ENCODE peak calls at places on chromosomes 13 and 19, in ten cellular contexts. H is tibial nerve, V is SK-N-SH, I is H1, F is stomach, E is K562, W is ovary, A is HepG2, B is A549, Z is transverse colon. J is an unnamed sample. For H3K4me1, the result is how much of the 10 kb centered on the place peaks cover.

GRCh38 chr13:46211116-46211515 is 612 bp upstream of the LRRC63 start:
- DNase-seq in A (no peak), B (peak), Z (no peak), W (no peak), E (peak), H (no peak), V (peak), F (no peak), I (no peak), J (no peak)

GRCh38 chr13:72384879-72385278 is 342.6 kb downstream of the MZT1 start:
- DNase-seq in W (no peak), B (peak), H (peak), F (no peak), Z (no peak), E (no peak), I (no peak), A (peak), V (no peak), J (no peak)

GRCh38 chr13:37701972-37702371 is 103.4 kb upstream of the POSTN start:
- DNase-seq in V (no peak), E (no peak), W (no peak), H (peak), Z (no peak), F (no peak), B (peak), I (no peak), A (no peak), J (no peak)

GRCh38 chr13:74037762-74038161 is 96.4 kb downstream of the KLF12 start:
- DNase-seq in F (no peak), A (no peak), E (no peak), I (no peak), H (no peak), V (no peak), W (no peak), B (no peak), Z (no peak), J (no peak)

GRCh38 chr19:43470288-43470687 is 4.9 kb upstream of the LYPD3 start:
- DNase-seq in W (no peak), F (no peak), E (no peak), Z (no peak), B (no peak), I (no peak), V (peak), A (no peak), H (no peak), J (no peak)

GRCh38 chr13:63337041-63337440 is 1921.4 kb upstream of the PCDH20 start:
- DNase-seq in H (no peak), F (no peak), V (no peak), A (no peak), W (no peak), E (no peak), B (no peak), I (no peak), Z (no peak), J (no peak)

GRCh38 chr13:108595416-108596257 is 33.8 kb upstream of the MYO16 start:
- DNase-seq in V (no peak), I (no peak), B (no peak), Z (no peak), H (no peak), W (no peak), A (no peak), F (no peak), E (peak), J (no peak)

GRCh38 chr13:97408938-97409337 is 25.0 kb upstream of the RAP2A start:
- DNase-seq in W (no peak), I (no peak), F (no peak), H (no peak), B (no peak), A (no peak), Z (no peak), E (no peak), V (no peak), J (no peak)

GRCh38 chr13:79770056-79770455 is 289.1 kb downstream of the NDFIP2 start:
- DNase-seq in B (no peak), W (no peak), E (no peak), V (no peak), H (no peak), F (no peak), I (no peak), A (no peak), Z (no peak), J (no peak)

GRCh38 chr13:79765331-79765730 is 284.4 kb downstream of the NDFIP2 start:
- DNase-seq in E (no peak), F (no peak), Z (no peak), I (no peak), W (no peak), V (no peak), H (no peak), A (no peak), B (no peak), J (no peak)

GRCh38 chr13:79772811-79773210 is 291.9 kb downstream of the NDFIP2 start:
- DNase-seq in E (no peak), F (no peak), B (no peak), V (no peak), Z (no peak), H (no peak), W (no peak), A (no peak), I (no peak), J (no peak)

GRCh38 chr13:79771493-79771892 is 290.5 kb downstream of the NDFIP2 start:
- DNase-seq in Z (no peak), H (no peak), W (no peak), A (no peak), B (no peak), I (no peak), F (no peak), V (no peak), E (no peak), J (no peak)

DNA sequence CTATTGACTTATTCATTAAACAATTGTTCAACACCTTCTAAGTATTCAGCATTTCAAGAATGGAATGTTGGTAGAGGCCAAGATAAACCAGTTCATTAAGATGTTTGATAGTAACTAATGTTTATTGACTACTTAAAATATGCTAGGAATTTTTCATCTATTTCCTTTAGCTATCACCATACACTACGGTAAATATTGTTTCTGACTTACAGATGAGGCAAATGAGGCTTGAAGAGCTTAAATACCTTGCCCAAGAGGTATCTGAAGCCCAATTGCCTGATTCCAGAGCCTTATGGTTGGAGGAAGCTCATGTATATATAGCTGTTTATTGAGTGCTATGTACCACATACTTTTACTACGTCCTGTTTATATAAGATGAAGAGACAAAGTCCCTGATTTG is 286.2 kb downstream of the NDFIP2 start:
- DNase-seq in I (no peak), A (no peak), V (no peak), H (no peak), Z (no peak), E (no peak), B (no peak), F (no peak), W (no peak), J (no peak)
- TF ChIP-seq EP300 in I (no peak), A (no peak), V (no peak), H (no peak), Z (no peak), E (no peak), B (no peak), F (no peak), W (no peak), J (no peak)

GRCh38 chr19:2242811-2243210 is 6.2 kb downstream of the SF3A2 start:
- DNase-seq in I (no peak), B (no peak), Z (no peak), W (no peak), V (no peak), A (no peak), H (no peak), E (no peak), F (no peak), J (no peak)
- H3K4me1 ChIP-seq in I (under half), B (half or more), Z (half or more), W (under half), V (under half), A (half or more), H (half or more), E (under half), F (half or more), J (half or more)

DNA sequence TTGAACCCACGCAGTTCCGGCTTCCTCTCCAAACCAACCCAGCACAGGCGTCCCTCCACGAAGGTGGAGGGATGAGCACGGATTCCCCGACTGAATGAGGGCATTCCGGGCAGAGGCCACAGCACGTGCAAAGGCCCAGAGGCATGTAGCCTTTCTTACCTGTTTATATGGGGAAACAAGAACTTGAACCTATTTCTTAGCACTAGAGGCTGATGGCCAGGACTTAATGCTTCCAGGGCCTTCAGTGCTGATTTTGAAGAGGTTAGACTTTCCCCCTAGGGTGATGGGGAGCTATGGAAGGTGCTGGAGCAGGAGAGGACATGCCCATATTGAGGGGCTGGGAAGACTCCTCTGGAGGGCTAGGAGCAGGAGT is 2.0 kb downstream of the MAST3 start:
- DNase-seq in V (no peak), H (no peak), F (no peak), W (no peak), A (no peak), Z (no peak), E (no peak), B (no peak), I (no peak), J (no peak)
- H3K4me3 ChIP-seq in V (no peak), H (no peak), F (no peak), W (no peak), A (no peak), Z (no peak), E (no peak), B (no peak), I (no peak), J (no peak)

GRCh38 chr19:6235031-6235951 is 44.5 kb downstream of the MLLT1 start:
- DNase-seq in I (no peak), F (no peak), Z (no peak), V (peak), E (no peak), W (no peak), B (no peak), A (no peak), H (no peak), J (no peak)

GRCh38 chr19:6232567-6232966 is 47.2 kb downstream of the MLLT1 start:
- DNase-seq in E (no peak), Z (no peak), H (no peak), I (no peak), A (no peak), V (no peak), F (no peak), B (no peak), W (no peak), J (no peak)

GRCh38 chr19:6234527-6234926 is 45.2 kb downstream of the MLLT1 start:
- DNase-seq in Z (no peak), W (no peak), I (no peak), H (no peak), V (peak), A (no peak), F (no peak), B (no peak), E (no peak), J (no peak)

GRCh38 chr19:6233051-6233826 is 46.5 kb downstream of the MLLT1 start:
- DNase-seq in E (no peak), W (no peak), I (no peak), A (no peak), V (no peak), H (no peak), Z (no peak), F (peak), B (no peak), J (no peak)

DNA sequence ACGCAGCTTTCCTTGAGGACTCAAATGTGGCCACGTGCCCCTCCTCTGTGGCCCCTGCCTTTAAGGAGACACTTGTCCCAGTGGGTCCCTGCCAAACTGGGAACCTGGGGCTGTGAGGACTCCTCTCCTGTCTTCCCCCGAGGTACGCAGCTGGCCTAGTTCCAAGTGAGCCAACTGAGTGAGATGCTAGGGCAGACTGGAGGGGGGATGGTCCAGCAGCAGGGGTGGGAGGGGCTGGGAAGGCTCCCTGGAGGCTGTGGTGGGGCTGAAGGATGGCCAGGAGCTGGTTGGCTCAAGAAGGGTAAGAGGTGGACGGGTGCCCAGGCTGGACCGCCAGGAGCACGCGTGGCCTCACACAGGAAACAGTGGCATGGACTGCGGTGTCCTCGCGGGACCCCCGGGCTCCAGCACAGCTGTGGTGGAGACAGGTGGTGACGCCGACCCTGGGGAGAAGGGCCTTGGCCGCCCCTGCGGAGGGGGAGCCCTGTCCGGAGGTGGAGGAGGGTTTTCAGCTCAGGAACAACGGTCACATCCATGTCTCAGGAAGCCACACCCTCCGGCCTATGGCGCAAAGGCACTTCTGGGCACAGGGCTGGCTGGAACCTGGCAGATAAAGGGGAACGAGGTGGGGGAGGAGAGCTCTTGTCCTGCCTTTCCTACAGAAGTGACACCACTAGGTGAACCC is 45.8 kb downstream of the MLLT1 start:
- DNase-seq in F (peak), I (no peak), B (no peak), A (no peak), W (no peak), Z (no peak), E (peak), H (no peak), V (peak), J (no peak)
- TF ChIP-seq EP300 in F (no peak), I (no peak), B (no peak), A (no peak), W (no peak), Z (no peak), E (no peak), H (no peak), V (no peak), J (no peak)

DNA sequence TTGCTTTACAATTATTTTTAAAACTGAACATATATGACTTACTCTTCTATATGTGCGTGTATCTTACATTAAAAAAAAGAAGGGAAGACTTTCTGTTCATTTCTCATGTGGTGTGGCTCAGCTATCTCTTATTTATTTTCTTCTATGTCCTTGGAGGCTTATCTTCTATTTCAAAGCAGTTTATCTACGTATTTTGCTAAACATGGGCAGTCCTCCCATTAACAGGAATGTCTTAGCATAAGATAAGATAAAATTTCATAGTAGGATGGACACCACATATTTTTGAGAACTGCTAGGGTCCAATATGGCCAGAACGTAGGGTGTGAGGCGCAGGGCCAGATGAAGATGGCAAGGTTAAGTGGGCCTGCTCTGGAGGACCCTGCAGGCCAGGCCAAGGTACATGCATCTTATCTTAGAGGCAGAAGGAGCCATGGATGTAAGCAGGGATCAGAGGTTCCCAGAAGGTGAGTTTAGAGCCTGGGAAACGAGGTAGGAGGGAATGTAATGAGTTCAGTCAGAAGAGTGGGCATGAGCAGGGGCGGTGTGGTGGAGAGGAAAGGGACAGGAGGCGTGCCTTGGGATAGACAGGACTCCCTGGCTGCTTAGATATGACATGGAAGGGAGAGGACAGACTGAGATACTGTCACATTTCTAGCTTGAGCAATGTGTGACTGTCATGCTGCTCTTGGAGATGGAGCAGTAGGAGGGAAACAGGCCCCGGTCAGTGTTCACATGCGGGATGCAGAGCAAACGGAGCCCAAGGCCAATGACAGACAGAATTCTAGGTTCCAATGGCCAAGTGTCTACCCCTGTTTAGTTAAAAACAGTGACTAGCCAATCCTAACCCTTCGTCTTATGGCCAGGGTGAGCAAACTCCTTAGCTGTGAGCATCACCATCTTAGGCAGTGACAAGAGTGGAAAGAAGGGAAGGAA is 68.6 kb upstream of the MEDAG start:
- DNase-seq in W (no peak), H (no peak), I (no peak), A (no peak), V (no peak), F (no peak), B (no peak), E (no peak), Z (no peak), J (no peak)
- H3K4me1 ChIP-seq in W (under half), H (under half), I (under half), A (half or more), V (under half), F (under half), B (under half), E (under half), Z (under half), J (under half)

DNA sequence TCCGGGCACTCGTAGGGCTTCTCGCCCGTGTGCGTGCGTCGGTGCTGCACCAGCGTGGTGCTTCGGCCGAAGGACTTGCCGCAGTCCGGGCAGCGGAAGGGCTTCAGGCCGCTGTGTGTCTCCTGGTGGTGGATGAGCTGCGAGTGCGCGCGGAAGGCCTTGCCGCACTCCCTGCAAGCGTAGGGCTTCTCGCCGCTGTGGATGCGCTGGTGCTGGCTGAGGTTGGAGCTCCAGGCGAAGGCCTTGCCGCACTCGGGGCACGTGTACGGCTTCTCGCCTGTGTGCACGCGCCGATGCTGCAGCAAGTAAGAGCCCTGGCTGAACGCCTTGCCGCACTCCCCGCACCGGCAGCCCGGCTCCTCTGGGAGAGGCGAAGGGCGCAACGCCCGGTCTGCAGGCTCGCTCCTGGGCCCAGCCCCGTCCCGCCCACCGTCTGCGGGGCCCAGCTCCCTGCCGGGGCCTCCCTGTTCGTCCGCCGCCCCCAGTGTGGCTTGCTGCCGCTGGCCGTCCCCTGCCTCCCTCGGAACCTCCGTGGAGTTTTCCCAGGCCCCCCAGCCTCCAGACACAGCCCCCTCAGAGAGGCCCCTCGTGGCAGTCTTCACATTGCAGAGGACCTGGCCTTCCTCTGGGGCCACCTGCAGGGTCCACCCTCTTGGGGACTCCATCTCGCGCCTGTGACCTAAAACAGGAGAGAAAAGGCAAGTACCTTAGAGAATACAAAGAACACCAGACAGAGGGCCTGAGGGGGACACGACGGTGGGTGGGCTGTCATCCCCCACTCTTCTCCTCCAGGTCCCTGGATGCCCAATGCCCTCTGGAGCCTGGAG is 3.9 kb upstream of the A1BG start:
- DNase-seq in Z (no peak), H (no peak), I (no peak), B (no peak), F (no peak), A (no peak), V (no peak), E (no peak), W (peak), J (no peak)
- H3K4me3 ChIP-seq in Z (no peak), H (no peak), I (no peak), B (no peak), F (peak), A (no peak), V (no peak), E (no peak), W (peak), J (peak)

GRCh38 chr13:40170091-40170490 is 496.4 kb downstream of the FOXO1 start:
- DNase-seq in W (no peak), F (no peak), B (no peak), Z (no peak), I (no peak), H (no peak), E (no peak), V (no peak), A (no peak), J (no peak)

GRCh38 chr13:40172878-40173277 is 493.6 kb downstream of the FOXO1 start:
- DNase-seq in H (no peak), E (no peak), A (no peak), F (no peak), V (peak), Z (no peak), I (no peak), W (no peak), B (no peak), J (no peak)

GRCh38 chr13:40171566-40171965 is 494.9 kb downstream of the FOXO1 start:
- DNase-seq in E (no peak), A (no peak), I (no peak), Z (no peak), F (no peak), B (no peak), W (no peak), H (no peak), V (no peak), J (no peak)

GRCh38 chr13:40170982-40171381 is 495.5 kb downstream of the FOXO1 start:
- DNase-seq in Z (no peak), H (no peak), F (no peak), I (no peak), B (no peak), A (no peak), E (no peak), W (no peak), V (no peak), J (no peak)

GRCh38 chr13:40172149-40172591 is 494.3 kb downstream of the FOXO1 start:
- DNase-seq in Z (no peak), W (no peak), F (no peak), B (no peak), A (no peak), V (no peak), E (no peak), H (no peak), I (peak), J (no peak)
- TF ChIP-seq EP300 in Z (no peak), W (no peak), F (no peak), B (no peak), A (no peak), V (no peak), E (no peak), H (no peak), I (peak), J (no peak)

DNA sequence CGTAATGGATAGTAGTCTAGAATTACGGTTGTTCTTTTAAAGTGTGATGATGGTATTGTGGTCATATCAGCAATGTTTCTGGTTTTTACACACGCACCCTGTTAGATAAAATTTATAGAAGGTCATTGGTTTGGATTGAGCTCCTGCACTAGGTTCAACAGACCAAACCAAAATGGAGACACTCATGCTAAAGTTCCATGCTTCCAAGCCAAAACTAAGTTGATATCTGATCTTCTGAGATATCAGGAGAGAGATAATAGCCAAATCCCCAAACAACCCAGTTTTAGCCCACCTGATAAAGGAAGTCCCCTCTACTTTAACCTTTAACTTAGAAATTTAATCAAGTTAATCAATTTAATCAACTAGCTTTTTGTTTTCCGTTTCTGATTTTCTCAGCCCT is 1.2 kb downstream of the NOSIP start:
- DNase-seq in V (no peak), Z (no peak), I (no peak), A (no peak), W (no peak), E (no peak), H (no peak), F (no peak), B (no peak), J (no peak)
- H3K4me1 ChIP-seq in V (under half), Z (under half), I (under half), A (under half), W (under half), E (under half), H (under half), F (under half), B (under half), J (under half)

GRCh38 chr13:20942938-20943518 is 40.5 kb upstream of the XPO4 start:
- DNase-seq in B (no peak), F (no peak), Z (peak), I (no peak), H (no peak), A (no peak), V (no peak), E (no peak), W (peak), J (no peak)
- H3K4me3 ChIP-seq in B (no peak), F (no peak), Z (no peak), I (no peak), H (no peak), A (no peak), V (no peak), E (no peak), W (no peak), J (peak)

GRCh38 chr19:49553451-49554271 is 25.9 kb downstream of the RCN3 start:
- DNase-seq in Z (peak), I (no peak), B (no peak), E (no peak), A (peak), V (no peak), W (no peak), H (no peak), F (peak), J (no peak)
- TF ChIP-seq EP300 in Z (no peak), I (no peak), B (no peak), E (no peak), A (no peak), V (no peak), W (no peak), H (peak), F (no peak), J (no peak)